ENCODE peak calls at places on chromosomes 13 and 19, in four cellular contexts. One of them, this sample, is unnamed.

GRCh38 chr19:58500242-58500641 is 11.6 kb downstream of the SLC27A5 start:
- DNase-seq in left cardiac atrium: no peak
- DNase-seq in neuronal stem cell: no peak
- DNase-seq in M059J: no peak
- DNase-seq in this sample: no peak

GRCh38 chr19:52296400-52296772 is 583 bp upstream of the ZNF480 start:
- DNase-seq in left cardiac atrium: no peak
- DNase-seq in neuronal stem cell: no peak
- DNase-seq in M059J: no peak
- DNase-seq in this sample: no peak

GRCh38 chr13:50124536-50125305 is 109.5 kb downstream of the KCNRG start:
- DNase-seq in left cardiac atrium: peak; percentile 96
- DNase-seq in neuronal stem cell: peak; percentile 78
- DNase-seq in M059J: peak; percentile 58
- DNase-seq in this sample: peak; percentile 51

GRCh38 chr19:54426291-54426918 is 11.1 kb downstream of the TTYH1 start:
- DNase-seq in left cardiac atrium: no peak
- DNase-seq in neuronal stem cell: no peak
- DNase-seq in M059J: no peak
- DNase-seq in this sample: no peak

GRCh38 chr19:30557927-30558557 is 185.9 kb downstream of the ZNF536 start:
- DNase-seq in left cardiac atrium: no peak
- DNase-seq in neuronal stem cell: peak; percentile 5
- DNase-seq in M059J: no peak
- DNase-seq in this sample: no peak

GRCh38 chr19:1363599-1363998 is 20.1 kb upstream of the NDUFS7 start:
- DNase-seq in left cardiac atrium: no peak
- DNase-seq in neuronal stem cell: no peak
- DNase-seq in M059J: no peak
- DNase-seq in this sample: no peak

GRCh38 chr13:73519720-73520119 is 460.9 kb downstream of the KLF5 start:
- DNase-seq in left cardiac atrium: no peak
- DNase-seq in neuronal stem cell: no peak
- DNase-seq in M059J: no peak
- DNase-seq in this sample: no peak

GRCh38 chr13:82681535-82681934 is 1200.7 kb downstream of the SLITRK1 start:
- DNase-seq in left cardiac atrium: no peak
- DNase-seq in neuronal stem cell: no peak
- DNase-seq in M059J: no peak
- DNase-seq in this sample: no peak

GRCh38 chr19:14369399-14370168 is 11.7 kb upstream of the ADGRE5 start:
- DNase-seq in left cardiac atrium: peak; percentile 69
- DNase-seq in neuronal stem cell: no peak
- DNase-seq in M059J: peak; percentile 47
- DNase-seq in this sample: peak; percentile 64

GRCh38 chr19:58009666-58010301 is 7.2 kb upstream of the ZNF606 start:
- DNase-seq in left cardiac atrium: peak; percentile 91
- DNase-seq in neuronal stem cell: peak; percentile 29
- DNase-seq in M059J: peak; percentile 62
- DNase-seq in this sample: peak; percentile 90

GRCh38 chr19:3119782-3120380 is 16.0 kb upstream of the GNA15 start:
- DNase-seq in left cardiac atrium: peak; percentile 16
- DNase-seq in neuronal stem cell: no peak
- DNase-seq in M059J: no peak
- DNase-seq in this sample: no peak

GRCh38 chr19:9939301-9939913 is 3.1 kb upstream of the OLFM2 start:
- DNase-seq in left cardiac atrium: no peak
- DNase-seq in neuronal stem cell: no peak
- DNase-seq in M059J: peak; percentile 41
- DNase-seq in this sample: peak; percentile 55